ENCODE peak calls at places on chromosomes 6 and 20, in seven cellular contexts. X, U, Y, I, J, N and D are unnamed samples.

GRCh38 chr6:7138921-7139358 is 31.2 kb downstream of the RREB1 start:
- DNase-seq in N (no peak), U (peak), I (no peak), X (no peak), Y (no peak), J (no peak), D (no peak)

GRCh38 chr20:17762873-17763557 is 63.2 kb downstream of the BANF2 start:
- DNase-seq in I (no peak), J (no peak), N (no peak), U (no peak), Y (no peak), X (no peak), D (no peak)

GRCh38 chr6:33172307-33173227 is 19.7 kb downstream of the COL11A2 start:
- DNase-seq in N (no peak), Y (no peak), I (no peak), X (no peak), U (no peak), J (peak), D (no peak)

GRCh38 chr6:150069707-150070106 is 786 bp upstream of the ULBP3 start:
- DNase-seq in X (no peak), U (peak), Y (no peak), N (no peak), I (no peak), J (peak), D (no peak)

GRCh38 chr6:112081569-112081968 is 5.7 kb downstream of the TUBE1 start:
- DNase-seq in J (no peak), N (no peak), U (no peak), Y (no peak), X (no peak), I (no peak), D (no peak)

GRCh38 chr6:8664070-8664469 is 228.7 kb upstream of the SLC35B3 start:
- DNase-seq in I (no peak), U (no peak), Y (no peak), J (no peak), X (no peak), N (no peak), D (no peak)

GRCh38 chr20:50724851-50725721 is 6.3 kb upstream of the PARD6B start:
- DNase-seq in I (peak), Y (no peak), X (peak), U (peak), N (no peak), J (peak), D (no peak)

GRCh38 chr20:25281541-25281991 is 33.7 kb downstream of the PYGB start:
- DNase-seq in Y (peak), X (peak), U (no peak), N (no peak), J (no peak), I (no peak), D (no peak)

GRCh38 chr6:157332813-157333212 is 9.5 kb upstream of the TMEM242 start:
- DNase-seq in J (no peak), U (no peak), Y (no peak), X (no peak), I (no peak), N (no peak), D (no peak)

GRCh38 chr6:148389086-148389485 is 46.4 kb downstream of the SASH1 start:
- DNase-seq in I (no peak), X (no peak), U (no peak), J (no peak), Y (no peak), N (no peak), D (no peak)

GRCh38 chr6:158460602-158461092 is 99.2 kb upstream of the TMEM181 start:
- DNase-seq in X (no peak), Y (no peak), U (no peak), I (peak), N (no peak), J (peak), D (no peak)